ENCODE peak calls at places on chromosomes 11 and 22, in nine cellular contexts. J is HEK293T; Q is NCI-H510A treated with DMSO at 0.1 percent for 48 hours; X is CD4-positive, CD25-positive, alpha-beta regulatory T cell; G is pulmonary artery endothelial cell; C is OCI-LY7; K is amniotic stem cell; P is stimulated activated CD4-positive, alpha-beta T cell treated with anti-CD3 and anti-CD28 coated beads, Interleukin-12 subunit alpha, Interleukin-12 subunit beta, amount 100 ng/mL, for 48 hours; I is trophoblast cell. S is an unnamed sample.

GRCh38 chr11:69055598-69056516 is 7.1 kb downstream of the TPCN2 start:
- DNase-seq in K (no peak), J (no peak), I (no peak), X (no peak), Q (no peak), C (peak; percentile 88), G (no peak), P (no peak), S (no peak)

GRCh38 chr11:120471131-120471530 is 40.4 kb upstream of the GRIK4 start:
- DNase-seq in K (peak; percentile 20), Q (no peak), J (no peak), P (no peak), C (no peak), X (no peak), G (no peak), I (no peak), S (no peak)

GRCh38 chr11:2443881-2444300 is 423 bp downstream of the TRPM5 start:
- DNase-seq in J (no peak), I (no peak), G (no peak), C (no peak), Q (no peak), X (no peak), P (no peak), K (no peak), S (no peak)

GRCh38 chr11:95692526-95693270 is 96.9 kb downstream of the FAM76B start:
- DNase-seq in K (peak; percentile 11), G (no peak), X (no peak), C (no peak), J (no peak), Q (no peak), P (no peak), I (peak; percentile 21), S (no peak)

GRCh38 chr22:17285661-17286060 is 66.4 kb upstream of the ADA2 start:
- DNase-seq in G (no peak), C (no peak), Q (no peak), P (no peak), K (no peak), I (no peak), J (no peak), X (no peak), S (no peak)

GRCh38 chr11:9347100-9347499 is 32.7 kb upstream of the TMEM41B start:
- DNase-seq in J (no peak), G (no peak), Q (no peak), I (no peak), C (no peak), P (no peak), K (no peak), X (peak; percentile 20), S (peak; percentile 13)

GRCh38 chr11:702731-703461 is 3.1 kb upstream of the EPS8L2 start:
- DNase-seq in Q (peak; percentile 45), C (no peak), J (no peak), G (no peak), K (no peak), I (no peak), P (no peak), X (no peak), S (no peak)

GRCh38 chr11:86460461-86461404 is 86.0 kb downstream of the CCDC81 start:
- DNase-seq in C (no peak), J (no peak), I (no peak), X (no peak), Q (no peak), K (no peak), G (no peak), P (no peak), S (no peak)

GRCh38 chr22:40898850-40899357 is 37.0 kb upstream of the DNAJB7 start:
- DNase-seq in J (peak; percentile 53), I (no peak), G (peak; percentile 4), Q (peak; percentile 50), C (peak; percentile 73), K (no peak), P (no peak), X (peak; percentile 80), S (peak; percentile 88)

GRCh38 chr11:7657306-7658025 is 15.8 kb downstream of the CYB5R2 start:
- DNase-seq in K (peak; percentile 6), C (no peak), G (peak; percentile 29), P (no peak), Q (peak; percentile 4), I (no peak), J (peak; percentile 59), X (peak; percentile 55), S (peak; percentile 58)

GRCh38 chr11:69538840-69539239 is 57.4 kb downstream of the LINC01488 start:
- DNase-seq in C (no peak), J (no peak), I (no peak), G (no peak), P (no peak), Q (no peak), X (no peak), K (no peak), S (no peak)

GRCh38 chr11:107898270-107898669 is 30.0 kb upstream of the RAB39A start:
- DNase-seq in X (peak; percentile 50), I (no peak), K (no peak), G (peak; percentile 13), Q (no peak), J (peak; percentile 45), P (no peak), C (peak; percentile 32), S (peak; percentile 5)

GRCh38 chr11:27012254-27012921 is 18.5 kb downstream of the FIBIN start:
- DNase-seq in X (no peak), I (no peak), P (no peak), G (peak; percentile 8), C (no peak), J (peak; percentile 16), Q (no peak), K (no peak), S (no peak)

S was measured in erythroblast.